ENCODE peak calls at places on chromosomes 12 and 14, in four cellular contexts. I, T, Q and E are unnamed samples.

GRCh38 chr12:13428538-13429265 is 232.2 kb downstream of the EMP1 start:
- DNase-seq in Q (no peak), I (no peak), T (no peak), E (no peak)

GRCh38 chr12:130990034-130990433 is 36.3 kb downstream of the ADGRD1 start:
- DNase-seq in Q (no peak), I (no peak), T (no peak), E (no peak)

GRCh38 chr14:102849522-102850379 is 72.5 kb downstream of the TRAF3 start:
- DNase-seq in Q (no peak), T (no peak), I (no peak), E (no peak)

GRCh38 chr12:50415899-50416479 is 15.3 kb downstream of the LARP4 start:
- DNase-seq in I (no peak), Q (no peak), T (no peak), E (no peak)

GRCh38 chr12:56723889-56724659 is 1.0 kb downstream of the NACA start:
- DNase-seq in Q (peak; percentile 40), T (peak; percentile 91), I (no peak), E (peak; percentile 57)

GRCh38 chr12:113700943-113701342 is 229.3 kb upstream of the LHX5 start:
- DNase-seq in I (no peak), T (no peak), Q (peak; percentile 28), E (no peak)

GRCh38 chr14:92649934-92650545 is 98.4 kb downstream of the LGMN start:
- DNase-seq in T (peak; percentile 80), Q (no peak), I (no peak), E (no peak)

GRCh38 chr12:111546758-111547383 is 52.2 kb downstream of the ATXN2 start:
- DNase-seq in T (no peak), Q (no peak), I (no peak), E (no peak)

GRCh38 chr14:61034416-61035100 is 53.5 kb downstream of the SLC38A6 start:
- DNase-seq in T (no peak), I (no peak), Q (no peak), E (no peak)

GRCh38 chr12:113086249-113087164 is 30.0 kb downstream of the DTX1 start:
- DNase-seq in I (no peak), T (no peak), Q (no peak), E (no peak)

GRCh38 chr14:84006643-84007137 is 1523.3 kb upstream of the FLRT2 start:
- DNase-seq in T (no peak), I (no peak), Q (no peak), E (no peak)

GRCh38 chr14:95507701-95508103 is 8.7 kb downstream of the SYNE3 start:
- DNase-seq in T (no peak), I (no peak), Q (no peak), E (no peak)
- TF ChIP-seq CTCF in T (no peak), I (no peak), Q (no peak), E (no peak)

GRCh38 chr12:48865441-48866290 is at the start of gene RND1:
- DNase-seq in I (peak; percentile 82), T (peak; percentile 92), Q (peak; percentile 98), E (peak; percentile 93)
- TF ChIP-seq CTCF in I (no peak), T (no peak), Q (no peak), E (peak; percentile 32)

GRCh38 chr14:105253329-105253682 is 5.0 kb downstream of the BTBD6 start:
- DNase-seq in T (no peak), Q (no peak), I (no peak), E (no peak)

GRCh38 chr14:105250986-105251385 is 2.7 kb downstream of the BTBD6 start:
- DNase-seq in I (no peak), Q (no peak), T (no peak), E (no peak)

GRCh38 chr14:105255021-105255507 is 6.7 kb downstream of the BTBD6 start:
- DNase-seq in Q (no peak), T (no peak), I (no peak), E (no peak)

GRCh38 chr14:105251920-105252319 is 3.6 kb downstream of the BTBD6 start:
- DNase-seq in I (no peak), Q (no peak), T (no peak), E (no peak)

GRCh38 chr14:105252552-105253328 is 4.4 kb downstream of the BTBD6 start:
- DNase-seq in I (no peak), T (no peak), Q (no peak), E (no peak)
- TF ChIP-seq CTCF in I (no peak), T (no peak), Q (no peak), E (no peak)

GRCh38 chr12:80472912-80473500 is 29.0 kb downstream of the PTPRQ start:
- DNase-seq in I (peak; percentile 20), Q (peak; percentile 79), T (no peak), E (no peak)
- TF ChIP-seq CTCF in I (peak; percentile 24), Q (peak; percentile 64), T (no peak), E (peak; percentile 62)